ENCODE peak calls at places on chromosomes 6 and 20, in seven cellular contexts. R is H1, M is K562, L is IMR-90, A is A549, O is HepG2, T is GM12878. D is an unnamed sample.

GRCh38 chr20:25280574-25281535 is 33.0 kb downstream of the PYGB start:
- DNase-seq in T (no peak), M (no peak), A (no peak), O (no peak), L (no peak), R (peak; percentile 41), D (no peak)

GRCh38 chr20:37383229-37383989 is 37.5 kb downstream of the SRC start:
- DNase-seq in M (no peak), R (no peak), T (no peak), A (peak; percentile 97), O (no peak), L (peak; percentile 18), D (peak; percentile 81)

GRCh38 chr6:37514377-37514776 is 14.7 kb upstream of the CCDC167 start:
- DNase-seq in R (no peak), A (no peak), T (no peak), M (no peak), L (peak; percentile 77), O (no peak), D (no peak)

GRCh38 chr20:63570281-63571086 is 3.6 kb downstream of the HELZ2 start:
- DNase-seq in T (no peak), R (no peak), O (no peak), A (no peak), L (no peak), M (no peak), D (no peak)

GRCh38 chr6:165573671-165574070 is 89.4 kb downstream of the PDE10A start:
- DNase-seq in O (no peak), M (no peak), R (no peak), A (peak; percentile 84), L (peak; percentile 92), T (no peak), D (peak; percentile 16)

GRCh38 chr20:35286077-35286898 is 1.7 kb upstream of the EIF6 start:
- DNase-seq in A (no peak), T (no peak), L (no peak), M (no peak), O (peak; percentile 86), R (no peak), D (no peak)

GRCh38 chr6:5506575-5506974 is 245.3 kb downstream of the FARS2 start:
- DNase-seq in A (no peak), L (no peak), T (no peak), M (no peak), R (no peak), O (no peak), D (no peak)

GRCh38 chr6:144712541-144712940 is 427.4 kb downstream of the UTRN start:
- DNase-seq in R (no peak), A (no peak), T (no peak), M (no peak), O (no peak), L (peak; percentile 47), D (no peak)

GRCh38 chr6:141677598-141678211 is 455.0 kb upstream of the GJE1 start:
- DNase-seq in M (no peak), R (no peak), L (peak; percentile 47), A (peak; percentile 30), T (no peak), O (peak; percentile 43), D (peak; percentile 40)

GRCh38 chr6:52537001-52537753 is 39.7 kb downstream of the TRAM2 start:
- DNase-seq in O (no peak), L (peak; percentile 57), A (no peak), T (peak; percentile 92), M (no peak), R (no peak), D (no peak)

GRCh38 chr6:39189915-39190544 is 39.2 kb downstream of the KCNK5 start:
- DNase-seq in R (peak; percentile 79), L (peak; percentile 3), T (no peak), A (peak; percentile 49), M (peak; percentile 68), O (peak; percentile 40), D (no peak)

GRCh38 chr20:10225439-10226080 is 6.9 kb downstream of the SNAP25 start:
- DNase-seq in T (no peak), O (peak; percentile 54), R (no peak), M (peak; percentile 25), L (no peak), A (peak; percentile 66), D (no peak)

GRCh38 chr6:158040051-158040803 is 58.6 kb downstream of the SYNJ2 start:
- DNase-seq in M (peak; percentile 89), R (no peak), A (peak; percentile 95), T (peak; percentile 58), O (peak; percentile 99), L (peak; percentile 100), D (peak; percentile 83)

GRCh38 chr6:31340228-31340627 is 16.8 kb downstream of the HLA-B start:
- DNase-seq in R (no peak), T (no peak), A (no peak), L (no peak), M (no peak), O (no peak), D (no peak)

GRCh38 chr20:36359668-36360406 is 53.7 kb downstream of the DLGAP4 start:
- DNase-seq in A (no peak), M (no peak), R (no peak), T (no peak), O (no peak), L (no peak), D (no peak)

GRCh38 chr6:43263314-43264178 is 20.3 kb downstream of the TTBK1 start:
- DNase-seq in M (peak; percentile 89), R (peak; percentile 90), A (peak; percentile 74), T (peak; percentile 46), O (peak; percentile 78), L (peak; percentile 62), D (peak; percentile 51)

GRCh38 chr6:133802861-133803260 is 86.1 kb upstream of the TCF21 start:
- DNase-seq in R (no peak), A (no peak), L (no peak), M (no peak), T (no peak), O (no peak), D (no peak)

GRCh38 chr6:106522557-106522956 is 106.7 kb downstream of the RTN4IP1 start:
- DNase-seq in T (no peak), M (no peak), L (no peak), A (no peak), R (no peak), O (no peak), D (no peak)

GRCh38 chr20:3781153-3781910 is at the start of gene SPEF1:
- DNase-seq in L (peak; percentile 92), R (peak; percentile 81), O (peak; percentile 98), A (peak; percentile 97), M (peak; percentile 89), T (peak; percentile 33), D (peak; percentile 92)

GRCh38 chr20:23877524-23877923 is 2.0 kb downstream of the CST5 start:
- DNase-seq in A (no peak), R (no peak), L (no peak), O (no peak), M (no peak), T (no peak), D (no peak)
- TF ChIP-seq CEBPB in A (no peak), R (no peak), L (no peak), O (no peak), M (no peak), T (no peak), D (no peak)

GRCh38 chr6:84426002-84426705 is 198.7 kb upstream of the CEP162 start:
- DNase-seq in L (no peak), R (no peak), A (no peak), T (no peak), O (no peak), M (no peak), D (no peak)

GRCh38 chr6:84422380-84422968 is 195.0 kb upstream of the CEP162 start:
- DNase-seq in O (peak; percentile 16), L (peak; percentile 41), T (no peak), R (peak; percentile 92), A (peak; percentile 64), M (peak; percentile 68), D (peak; percentile 31)

GRCh38 chr6:84432616-84433015 is 205.2 kb upstream of the CEP162 start:
- DNase-seq in R (no peak), A (no peak), M (no peak), O (no peak), T (no peak), L (no peak), D (no peak)

GRCh38 chr6:84424956-84425355 is 197.5 kb upstream of the CEP162 start:
- DNase-seq in L (no peak), A (no peak), M (no peak), T (no peak), R (no peak), O (no peak), D (no peak)

DNA sequence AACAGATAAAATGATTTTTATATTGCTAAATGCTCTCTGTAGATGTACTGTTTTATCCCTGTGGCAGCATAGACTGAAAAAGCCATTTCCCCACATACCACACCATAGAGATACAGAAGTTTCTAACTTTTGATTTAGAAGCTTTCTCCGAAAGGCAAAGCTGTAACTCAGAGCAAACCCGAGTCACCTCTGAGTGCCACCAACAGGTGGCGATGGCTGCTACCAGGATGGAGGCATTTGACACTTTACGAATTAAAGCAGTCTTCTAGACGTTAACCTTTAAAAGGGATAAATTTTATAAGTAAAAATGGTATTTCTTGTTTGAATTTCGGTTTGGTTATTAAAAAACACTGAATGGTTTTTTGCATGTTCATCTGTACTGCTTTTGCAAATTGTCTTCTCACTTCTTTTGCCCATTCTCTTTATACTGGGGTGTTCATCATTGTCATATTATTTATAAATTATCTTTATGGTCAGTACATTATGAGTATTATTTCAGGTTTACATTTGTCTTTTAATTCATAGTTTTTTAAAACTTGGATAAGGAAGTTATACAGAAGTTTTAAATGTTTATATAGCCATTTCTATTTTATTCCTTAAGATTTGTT is 201.0 kb upstream of the CEP162 start:
- DNase-seq in A (peak; percentile 51), R (peak; percentile 60), M (peak; percentile 46), O (peak; percentile 16), L (peak; percentile 45), T (no peak), D (peak; percentile 44)
- TF ChIP-seq CTCF in A (peak; percentile 84), R (peak; percentile 82), M (peak; percentile 83), O (peak; percentile 70), L (peak; percentile 78), T (peak; percentile 79), D (peak; percentile 88)

GRCh38 chr20:41617059-41617921 is 887 bp downstream of the CHD6 start:
- DNase-seq in O (peak; percentile 45), T (no peak), R (peak; percentile 54), L (peak; percentile 32), A (peak; percentile 28), M (peak; percentile 57), D (no peak)
- TF ChIP-seq POLR2A in O (peak; percentile 51), T (peak; percentile 38), R (no peak), L (no peak), A (no peak), M (no peak), D (no peak)

DNA sequence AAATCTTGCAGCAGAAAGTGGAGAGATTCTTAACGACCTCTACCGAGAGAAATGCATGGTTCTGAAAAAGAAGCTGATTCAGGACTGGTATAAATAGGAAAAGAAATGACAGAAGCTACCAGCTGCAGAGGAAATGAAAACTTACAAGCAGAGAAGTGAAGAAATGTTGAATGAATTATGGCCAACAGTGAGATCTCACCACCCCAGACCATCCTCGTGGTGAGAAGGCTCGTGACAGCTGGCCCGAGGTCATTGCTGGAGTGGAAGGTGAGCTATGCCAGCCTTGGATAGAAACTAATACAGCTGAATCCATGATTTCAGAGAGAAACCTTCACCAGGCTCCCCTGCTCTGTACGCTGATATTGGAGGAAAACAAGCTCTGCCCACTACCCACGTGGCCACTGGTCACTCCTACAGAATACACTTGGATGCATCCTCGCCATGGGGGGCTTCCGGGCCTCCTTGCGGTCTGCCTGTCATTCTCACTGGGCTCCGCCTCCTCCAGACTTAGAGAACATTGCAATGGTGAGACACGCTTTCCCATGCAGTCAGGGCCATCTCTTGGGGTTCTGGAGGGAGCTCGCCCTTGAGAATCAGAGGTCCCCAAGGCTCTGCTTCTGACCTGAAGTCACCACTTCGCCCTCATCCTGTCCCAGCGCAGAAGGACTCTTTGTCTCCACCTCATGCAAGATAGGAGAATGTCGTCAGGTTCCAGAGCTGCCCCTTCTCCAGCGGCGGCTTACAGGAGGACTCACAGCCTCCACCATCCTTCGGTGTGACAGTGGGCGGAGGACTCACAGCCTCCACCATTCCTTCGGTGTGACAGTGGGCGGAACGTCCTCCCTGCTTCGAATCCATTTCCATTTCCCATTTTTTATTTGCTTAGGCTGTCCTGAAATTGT is 10.6 kb upstream of the TUBB2B start:
- DNase-seq in M (peak; percentile 54), A (no peak), L (no peak), T (no peak), R (no peak), O (no peak), D (no peak)
- TF ChIP-seq CEBPB in M (no peak), A (no peak), L (no peak), T (no peak), R (no peak), O (no peak), D (no peak)